ENCODE peak calls at places on chromosomes 1 and 21, in four cellular contexts. X is WTC11, W is K562, V is HepG2. R is an unnamed sample.

GRCh38 chr1:201904579-201904978 is 15.9 kb downstream of the SHISA4 start:
- DNase-seq in X (no peak), W (no peak), V (no peak), R (no peak)

GRCh38 chr1:5456090-5456789 is 536.0 kb downstream of the NPHP4 start:
- DNase-seq in X (no peak), W (peak), V (no peak), R (no peak)

GRCh38 chr1:55428944-55429931 is 214.1 kb upstream of the USP24 start:
- DNase-seq in X (no peak), W (no peak), V (peak), R (peak)

GRCh38 chr1:13775446-13775845 is 75.5 kb downstream of the PRDM2 start:
- DNase-seq in X (no peak), W (no peak), V (no peak), R (no peak)

GRCh38 chr1:47582891-47583608 is 145.2 kb downstream of the FOXD2 start:
- DNase-seq in X (no peak), W (no peak), V (no peak), R (no peak)

GRCh38 chr1:56958526-56958925 is 7.3 kb downstream of the C8B start:
- DNase-seq in X (no peak), W (no peak), V (no peak), R (no peak)

GRCh38 chr1:52423771-52424170 is 19.4 kb downstream of the PRPF38A start:
- DNase-seq in X (no peak), W (no peak), V (no peak), R (no peak)

GRCh38 chr1:154479764-154480421 is 22.1 kb upstream of the TDRD10 start:
- DNase-seq in X (peak), W (peak), V (peak), R (peak)

GRCh38 chr1:953524-954320 is 5.3 kb downstream of the NOC2L start:
- DNase-seq in X (no peak), W (no peak), V (no peak), R (no peak)

GRCh38 chr1:7032992-7033391 is 247.7 kb downstream of the CAMTA1 start:
- DNase-seq in X (no peak), W (no peak), V (no peak), R (no peak)

GRCh38 chr1:118396824-118397530 is 211.9 kb upstream of the SPAG17 start:
- DNase-seq in X (no peak), W (no peak), V (no peak), R (no peak)

GRCh38 chr1:41048540-41048939 is 27.0 kb upstream of the SLFNL1 start:
- DNase-seq in X (no peak), W (peak), V (no peak), R (no peak)

GRCh38 chr1:232613752-232614381 is 16.1 kb downstream of the SIPA1L2 start:
- DNase-seq in X (no peak), W (no peak), V (no peak), R (no peak)

GRCh38 chr21:45596704-45597318 is 46.7 kb upstream of the PCBP3 start:
- DNase-seq in X (peak), W (peak), V (peak), R (peak)

GRCh38 chr1:184684285-184685077 is 70.2 kb downstream of the EDEM3 start:
- DNase-seq in X (no peak), W (no peak), V (no peak), R (no peak)

GRCh38 chr21:29072873-29073221 is 601 bp downstream of the CCT8 start:
- DNase-seq in X (no peak), W (no peak), V (peak), R (peak)

GRCh38 chr1:244049142-244049968 is 1.7 kb upstream of the ZBTB18 start:
- DNase-seq in X (peak), W (peak), V (no peak), R (no peak)

GRCh38 chr1:244047739-244048565 is 3.1 kb upstream of the ZBTB18 start:
- DNase-seq in X (peak), W (peak), V (peak), R (peak)

GRCh38 chr1:244046907-244047738 is 4.0 kb upstream of the ZBTB18 start:
- DNase-seq in X (no peak), W (no peak), V (no peak), R (no peak)

GRCh38 chr1:244049969-244050834 is 881 bp upstream of the ZBTB18 start:
- DNase-seq in X (no peak), W (no peak), V (no peak), R (no peak)

GRCh38 chr1:244048566-244049141 is 2.4 kb upstream of the ZBTB18 start:
- DNase-seq in X (peak), W (no peak), V (no peak), R (no peak)
- TF ChIP-seq NR3C1 in X (no peak), W (no peak), V (no peak), R (no peak)

GRCh38 chr1:166170075-166170474 is 3.3 kb upstream of the FAM78B start:
- DNase-seq in X (no peak), W (no peak), V (no peak), R (no peak)
- TF ChIP-seq NR3C1 in X (no peak), W (no peak), V (no peak), R (no peak)

DNA sequence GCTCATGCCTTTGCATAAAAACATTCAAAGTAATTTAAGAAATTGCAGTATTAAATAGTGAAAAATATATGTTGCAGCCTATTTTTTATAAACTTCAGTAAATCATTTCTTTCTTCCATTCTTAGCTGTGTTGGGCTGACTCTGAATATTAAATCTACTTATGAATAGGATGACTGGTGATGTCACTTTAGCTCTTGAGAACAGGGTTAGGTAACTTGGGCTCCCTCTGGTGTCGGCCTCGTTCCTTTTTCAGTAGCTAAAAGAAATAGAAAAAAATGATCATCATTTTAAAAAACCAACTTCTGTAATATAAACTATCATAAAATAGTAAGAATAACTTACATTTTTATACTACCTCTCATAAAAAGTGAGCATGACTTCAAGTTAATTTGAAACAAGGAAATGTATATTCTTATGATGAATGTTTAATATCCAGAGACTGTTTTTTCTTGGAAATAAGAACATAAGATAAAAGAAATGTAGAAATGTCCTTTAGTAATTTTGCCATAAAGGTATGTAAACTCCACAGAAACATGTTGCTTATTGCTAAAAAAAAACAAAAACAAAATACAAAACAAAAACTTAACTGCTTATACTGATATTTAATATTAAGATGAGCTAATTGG is 26.8 kb upstream of the NCAM2 start:
- DNase-seq in X (peak), W (peak), V (peak), R (peak)
- TF ChIP-seq NR3C1 in X (no peak), W (no peak), V (no peak), R (no peak)

GRCh38 chr1:156595016-156595415 is 3.4 kb downstream of the NAXE start:
- DNase-seq in X (no peak), W (no peak), V (no peak), R (no peak)

GRCh38 chr1:156598125-156598524 is 3.2 kb downstream of the GPATCH4 start:
- DNase-seq in X (no peak), W (no peak), V (no peak), R (no peak)

GRCh38 chr1:156598731-156599432 is 2.4 kb downstream of the GPATCH4 start:
- DNase-seq in X (no peak), W (no peak), V (no peak), R (no peak)

GRCh38 chr1:156594124-156594678 is 2.6 kb downstream of the NAXE start:
- DNase-seq in X (no peak), W (no peak), V (no peak), R (no peak)

DNA sequence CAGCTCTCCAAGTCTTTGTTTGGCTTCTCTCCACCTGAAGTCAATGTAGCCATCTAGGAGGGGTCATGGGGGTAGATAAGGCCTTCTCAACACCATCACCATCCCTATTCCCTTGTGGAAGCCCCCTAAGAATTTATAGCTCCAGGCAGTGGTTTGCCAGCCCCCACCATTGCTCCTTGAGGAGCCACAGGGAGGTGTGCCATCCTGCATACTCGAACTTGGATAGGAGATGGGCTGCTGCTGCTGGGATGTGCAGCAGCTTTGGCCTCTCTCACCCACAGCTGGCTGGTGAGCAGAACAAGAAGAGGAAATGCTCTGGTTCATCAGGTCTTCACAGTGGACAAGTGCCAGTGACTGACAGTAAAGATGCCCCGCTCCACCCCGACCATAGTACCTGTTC is 4.8 kb downstream of the NAXE start:
- DNase-seq in X (no peak), W (no peak), V (no peak), R (no peak)
- TF ChIP-seq NR3C1 in X (no peak), W (no peak), V (no peak), R (no peak)

GRCh38 chr1:37478890-37479254 is 4.5 kb downstream of the ZC3H12A start:
- DNase-seq in X (no peak), W (no peak), V (peak), R (no peak)
- TF ChIP-seq NR3C1 in X (no peak), W (no peak), V (no peak), R (no peak)

DNA sequence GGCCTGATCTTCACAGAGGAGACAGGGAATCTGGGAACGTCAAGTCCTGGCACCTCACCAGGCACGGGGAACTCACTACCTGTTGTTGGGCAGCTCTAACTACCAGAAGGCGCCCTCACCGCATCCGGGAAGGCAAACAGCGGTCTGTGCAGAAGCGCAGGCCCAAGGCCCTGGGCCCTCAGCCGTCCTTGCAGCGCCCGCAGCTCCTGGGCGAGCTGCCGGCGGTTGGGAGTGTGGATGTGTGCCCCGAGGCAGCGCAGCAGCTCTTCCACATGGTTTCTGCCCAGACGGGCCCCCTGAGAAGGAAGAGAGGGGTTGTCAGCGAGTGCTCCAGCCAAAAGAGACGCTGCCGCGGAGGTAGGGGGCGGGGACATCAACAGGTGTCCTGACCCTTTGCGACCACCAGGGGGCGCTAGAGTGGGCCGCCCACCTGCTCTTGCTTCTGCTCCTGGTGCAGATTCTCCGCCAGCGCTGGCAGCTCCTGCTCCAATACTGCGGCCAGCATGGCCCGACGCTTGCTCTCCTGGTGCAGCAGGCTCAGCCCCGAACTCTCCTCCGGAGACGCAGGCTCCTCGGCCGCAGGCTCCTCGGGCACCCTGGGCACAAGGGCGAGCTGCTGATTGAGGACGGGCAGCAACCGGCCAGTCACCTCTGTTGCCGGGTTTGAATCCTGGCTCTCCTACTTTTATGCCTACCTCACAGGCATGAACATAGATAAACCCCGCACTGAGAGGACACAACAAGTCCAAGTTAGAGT is 9.3 kb downstream of the MAP3K6 start:
- DNase-seq in X (peak), W (peak), V (peak), R (peak)
- TF ChIP-seq NR3C1 in X (no peak), W (no peak), V (no peak), R (no peak)

GRCh38 chr21:41726630-41726969 is 40.3 kb downstream of the RIPK4 start:
- DNase-seq in X (no peak), W (no peak), V (no peak), R (no peak)

GRCh38 chr21:41726058-41726558 is 40.7 kb downstream of the RIPK4 start:
- DNase-seq in X (peak), W (no peak), V (no peak), R (no peak)

GRCh38 chr21:41727784-41728763 is 38.8 kb downstream of the RIPK4 start:
- DNase-seq in X (no peak), W (no peak), V (no peak), R (no peak)

GRCh38 chr21:41726970-41727783 is 39.7 kb downstream of the RIPK4 start:
- DNase-seq in X (no peak), W (no peak), V (peak), R (peak)

GRCh38 chr21:41725421-41726021 is 41.3 kb downstream of the RIPK4 start:
- DNase-seq in X (no peak), W (no peak), V (no peak), R (no peak)
- TF ChIP-seq NR3C1 in X (no peak), W (no peak), V (no peak), R (no peak)

DNA sequence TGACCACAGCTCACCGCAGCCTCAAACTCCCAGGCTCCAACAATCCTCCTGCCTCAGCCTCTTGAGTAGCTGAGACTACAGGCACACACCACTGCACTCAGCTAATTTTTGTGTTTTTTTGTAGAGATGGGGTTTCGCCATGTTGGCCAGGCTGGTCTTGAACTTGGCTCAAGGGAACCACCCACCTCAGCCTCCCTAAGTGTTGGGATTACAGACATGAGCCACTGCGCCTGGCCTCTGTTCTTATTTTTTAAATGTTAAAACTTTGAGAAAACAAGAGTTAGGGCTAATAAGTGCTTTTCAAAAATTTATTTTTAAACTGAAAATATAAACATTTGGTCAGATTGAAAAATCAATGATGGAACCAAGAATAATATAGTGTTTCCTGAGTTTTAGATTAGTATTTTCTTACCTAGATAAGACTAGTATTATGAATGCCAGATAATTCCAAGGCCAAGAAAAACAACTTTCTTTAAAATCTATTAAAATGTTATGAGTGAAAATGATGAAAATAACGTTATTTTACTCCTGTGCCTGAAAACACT is 66.2 kb upstream of the S1PR1 start:
- DNase-seq in X (no peak), W (no peak), V (no peak), R (no peak)
- TF ChIP-seq NR3C1 in X (no peak), W (no peak), V (no peak), R (no peak)

R was measured in A549.